ENCODE peak calls at places on chromosomes 6 and 20, in seven cellular contexts. One of them, this sample, is unnamed.

GRCh38 chr20:32975698-32976674 is 28.2 kb downstream of the SUN5 start:
- DNase-seq in H4: peak
- DNase-seq in GM23338: no peak
- DNase-seq in HS-27A: no peak
- DNase-seq in nucleus accumbens: no peak
- DNase-seq in effector CD8-positive, alpha-beta T cell: no peak
- DNase-seq in A549: no peak
- DNase-seq in this sample: no peak

GRCh38 chr6:130587778-130588520 is 222.1 kb downstream of the TMEM200A start:
- DNase-seq in H4: peak
- DNase-seq in GM23338: no peak
- DNase-seq in HS-27A: peak
- DNase-seq in nucleus accumbens: no peak
- DNase-seq in effector CD8-positive, alpha-beta T cell: no peak
- DNase-seq in A549: no peak
- DNase-seq in this sample: no peak

GRCh38 chr20:43448748-43449535 is 8.8 kb upstream of the SRSF6 start:
- DNase-seq in H4: peak
- DNase-seq in GM23338: peak
- DNase-seq in HS-27A: no peak
- DNase-seq in nucleus accumbens: peak
- DNase-seq in effector CD8-positive, alpha-beta T cell: peak
- DNase-seq in A549: peak
- DNase-seq in this sample: no peak

GRCh38 chr6:34092631-34093030 is 53.3 kb downstream of the GRM4 start:
- DNase-seq in H4: no peak
- DNase-seq in GM23338: no peak
- DNase-seq in HS-27A: no peak
- DNase-seq in nucleus accumbens: no peak
- DNase-seq in effector CD8-positive, alpha-beta T cell: no peak
- DNase-seq in A549: no peak
- DNase-seq in this sample: no peak

GRCh38 chr20:6533321-6533720 is 234.2 kb upstream of the BMP2 start:
- DNase-seq in H4: peak
- DNase-seq in GM23338: no peak
- DNase-seq in HS-27A: no peak
- DNase-seq in nucleus accumbens: no peak
- DNase-seq in effector CD8-positive, alpha-beta T cell: no peak
- DNase-seq in A549: no peak
- DNase-seq in this sample: no peak

GRCh38 chr20:58308680-58309527 is 611 bp upstream of the RAB22A start:
- DNase-seq in H4: no peak
- DNase-seq in GM23338: peak
- DNase-seq in HS-27A: no peak
- DNase-seq in nucleus accumbens: peak
- DNase-seq in effector CD8-positive, alpha-beta T cell: peak
- DNase-seq in A549: peak
- DNase-seq in this sample: peak

GRCh38 chr20:1215386-1216170 is 10.3 kb upstream of the RAD21L1 start:
- DNase-seq in H4: no peak
- DNase-seq in GM23338: no peak
- DNase-seq in HS-27A: no peak
- DNase-seq in nucleus accumbens: no peak
- DNase-seq in effector CD8-positive, alpha-beta T cell: no peak
- DNase-seq in A549: no peak
- DNase-seq in this sample: no peak

GRCh38 chr6:97198181-97198580 is 84.8 kb downstream of the MMS22L start:
- DNase-seq in H4: no peak
- DNase-seq in GM23338: no peak
- DNase-seq in HS-27A: no peak
- DNase-seq in nucleus accumbens: no peak
- DNase-seq in effector CD8-positive, alpha-beta T cell: no peak
- DNase-seq in A549: no peak
- DNase-seq in this sample: no peak

GRCh38 chr6:169689247-169689646 is 12.6 kb downstream of the WDR27 start:
- DNase-seq in H4: peak
- DNase-seq in GM23338: no peak
- DNase-seq in HS-27A: no peak
- DNase-seq in nucleus accumbens: no peak
- DNase-seq in effector CD8-positive, alpha-beta T cell: no peak
- DNase-seq in A549: no peak
- DNase-seq in this sample: no peak

GRCh38 chr6:57193177-57193576 is 21.1 kb downstream of the BAG2 start:
- DNase-seq in H4: no peak
- DNase-seq in GM23338: no peak
- DNase-seq in HS-27A: no peak
- DNase-seq in nucleus accumbens: no peak
- DNase-seq in effector CD8-positive, alpha-beta T cell: no peak
- DNase-seq in A549: no peak
- DNase-seq in this sample: no peak

GRCh38 chr6:90432937-90433336 is 136.3 kb upstream of the BACH2 start:
- DNase-seq in H4: no peak
- DNase-seq in GM23338: no peak
- DNase-seq in HS-27A: no peak
- DNase-seq in nucleus accumbens: no peak
- DNase-seq in effector CD8-positive, alpha-beta T cell: no peak
- DNase-seq in A549: no peak
- DNase-seq in this sample: no peak

GRCh38 chr6:33213166-33213988 is 5.1 kb downstream of the RING1 start:
- DNase-seq in H4: no peak
- DNase-seq in GM23338: peak
- DNase-seq in HS-27A: no peak
- DNase-seq in nucleus accumbens: no peak
- DNase-seq in effector CD8-positive, alpha-beta T cell: no peak
- DNase-seq in A549: no peak
- DNase-seq in this sample: no peak

GRCh38 chr20:5190444-5190843 is 63.6 kb downstream of the CDS2 start:
- DNase-seq in H4: no peak
- DNase-seq in GM23338: no peak
- DNase-seq in HS-27A: no peak
- DNase-seq in nucleus accumbens: no peak
- DNase-seq in effector CD8-positive, alpha-beta T cell: no peak
- DNase-seq in A549: no peak
- DNase-seq in this sample: no peak

GRCh38 chr20:45456632-45457031 is 12.9 kb upstream of the WFDC2 start:
- DNase-seq in H4: peak
- DNase-seq in GM23338: peak
- DNase-seq in HS-27A: no peak
- DNase-seq in nucleus accumbens: no peak
- DNase-seq in effector CD8-positive, alpha-beta T cell: no peak
- DNase-seq in A549: peak
- DNase-seq in this sample: no peak

GRCh38 chr6:15811107-15811506 is 148.3 kb upstream of the DTNBP1 start:
- DNase-seq in H4: no peak
- DNase-seq in GM23338: no peak
- DNase-seq in HS-27A: no peak
- DNase-seq in nucleus accumbens: no peak
- DNase-seq in effector CD8-positive, alpha-beta T cell: no peak
- DNase-seq in A549: no peak
- DNase-seq in this sample: no peak

GRCh38 chr6:63640062-63640461 is 4.5 kb downstream of the PHF3 start:
- DNase-seq in H4: no peak
- DNase-seq in GM23338: no peak
- DNase-seq in HS-27A: no peak
- DNase-seq in nucleus accumbens: no peak
- DNase-seq in effector CD8-positive, alpha-beta T cell: no peak
- DNase-seq in A549: no peak
- DNase-seq in this sample: no peak

GRCh38 chr6:42173101-42173500 is at the start of gene GUCA1A:
- DNase-seq in H4: no peak
- DNase-seq in GM23338: no peak
- DNase-seq in HS-27A: no peak
- DNase-seq in nucleus accumbens: no peak
- DNase-seq in effector CD8-positive, alpha-beta T cell: no peak
- DNase-seq in A549: no peak
- DNase-seq in this sample: no peak

GRCh38 chr6:107330190-107330589 is 129.2 kb downstream of the PDSS2 start:
- DNase-seq in H4: no peak
- DNase-seq in GM23338: peak
- DNase-seq in HS-27A: no peak
- DNase-seq in nucleus accumbens: no peak
- DNase-seq in effector CD8-positive, alpha-beta T cell: no peak
- DNase-seq in A549: no peak
- DNase-seq in this sample: no peak

GRCh38 chr6:13468839-13469238 is 18.6 kb downstream of the GFOD1 start:
- DNase-seq in H4: no peak
- DNase-seq in GM23338: no peak
- DNase-seq in HS-27A: no peak
- DNase-seq in nucleus accumbens: no peak
- DNase-seq in effector CD8-positive, alpha-beta T cell: no peak
- DNase-seq in A549: no peak
- DNase-seq in this sample: no peak

GRCh38 chr6:48597951-48598350 is 487.0 kb upstream of the PTCHD4 start:
- DNase-seq in H4: no peak
- DNase-seq in GM23338: no peak
- DNase-seq in HS-27A: no peak
- DNase-seq in nucleus accumbens: no peak
- DNase-seq in effector CD8-positive, alpha-beta T cell: no peak
- DNase-seq in A549: no peak
- DNase-seq in this sample: no peak

GRCh38 chr6:168163096-168163731 is 84.2 kb upstream of the FRMD1 start:
- DNase-seq in H4: no peak
- DNase-seq in GM23338: no peak
- DNase-seq in HS-27A: no peak
- DNase-seq in nucleus accumbens: no peak
- DNase-seq in effector CD8-positive, alpha-beta T cell: no peak
- DNase-seq in A549: no peak
- DNase-seq in this sample: no peak

GRCh38 chr6:146090474-146090873 is 61.6 kb downstream of the GRM1 start:
- DNase-seq in H4: peak
- DNase-seq in GM23338: no peak
- DNase-seq in HS-27A: no peak
- DNase-seq in nucleus accumbens: no peak
- DNase-seq in effector CD8-positive, alpha-beta T cell: no peak
- DNase-seq in A549: no peak
- DNase-seq in this sample: no peak

GRCh38 chr6:36029464-36029863 is 1.9 kb downstream of the MAPK14 start:
- DNase-seq in H4: peak
- DNase-seq in GM23338: no peak
- DNase-seq in HS-27A: peak
- DNase-seq in nucleus accumbens: no peak
- DNase-seq in effector CD8-positive, alpha-beta T cell: no peak
- DNase-seq in A549: peak
- DNase-seq in this sample: no peak

GRCh38 chr20:8853805-8854338 is 215.0 kb upstream of the PLCB4 start:
- DNase-seq in H4: peak
- DNase-seq in GM23338: peak
- DNase-seq in HS-27A: peak
- DNase-seq in nucleus accumbens: no peak
- DNase-seq in effector CD8-positive, alpha-beta T cell: no peak
- DNase-seq in A549: peak
- DNase-seq in this sample: no peak

GRCh38 chr20:59314872-59315500 is 14.6 kb downstream of the EDN3 start:
- DNase-seq in H4: no peak
- DNase-seq in GM23338: no peak
- DNase-seq in HS-27A: no peak
- DNase-seq in nucleus accumbens: no peak
- DNase-seq in effector CD8-positive, alpha-beta T cell: no peak
- DNase-seq in A549: no peak
- DNase-seq in this sample: no peak

GRCh38 chr6:47476794-47477496 is 644 bp upstream of the CD2AP start:
- DNase-seq in H4: no peak
- DNase-seq in GM23338: no peak
- DNase-seq in HS-27A: no peak
- DNase-seq in nucleus accumbens: no peak
- DNase-seq in effector CD8-positive, alpha-beta T cell: no peak
- DNase-seq in A549: no peak
- DNase-seq in this sample: no peak

GRCh38 chr6:53294095-53294494 is 54.7 kb downstream of the ELOVL5 start:
- DNase-seq in H4: no peak
- DNase-seq in GM23338: peak
- DNase-seq in HS-27A: no peak
- DNase-seq in nucleus accumbens: no peak
- DNase-seq in effector CD8-positive, alpha-beta T cell: peak
- DNase-seq in A549: no peak
- DNase-seq in this sample: no peak

GRCh38 chr20:341682-342081 is 5.2 kb upstream of the NRSN2 start:
- DNase-seq in H4: peak
- DNase-seq in GM23338: no peak
- DNase-seq in HS-27A: peak
- DNase-seq in nucleus accumbens: no peak
- DNase-seq in effector CD8-positive, alpha-beta T cell: no peak
- DNase-seq in A549: peak
- DNase-seq in this sample: no peak

GRCh38 chr6:26362093-26362835 is 2.7 kb upstream of the BTN3A2 start:
- DNase-seq in H4: no peak
- DNase-seq in GM23338: no peak
- DNase-seq in HS-27A: no peak
- DNase-seq in nucleus accumbens: no peak
- DNase-seq in effector CD8-positive, alpha-beta T cell: no peak
- DNase-seq in A549: no peak
- DNase-seq in this sample: no peak

GRCh38 chr6:110878751-110879539 is 4.4 kb downstream of the AMD1 start:
- DNase-seq in H4: peak
- DNase-seq in GM23338: peak
- DNase-seq in HS-27A: no peak
- DNase-seq in nucleus accumbens: no peak
- DNase-seq in effector CD8-positive, alpha-beta T cell: no peak
- DNase-seq in A549: peak
- DNase-seq in this sample: no peak

GRCh38 chr20:36126836-36127529 is 27.6 kb upstream of the EPB41L1 start:
- DNase-seq in H4: no peak
- DNase-seq in GM23338: peak
- DNase-seq in HS-27A: no peak
- DNase-seq in nucleus accumbens: no peak
- DNase-seq in effector CD8-positive, alpha-beta T cell: no peak
- DNase-seq in A549: no peak
- DNase-seq in this sample: no peak

GRCh38 chr6:166235666-166236292 is 68.1 kb upstream of the TBXT start:
- DNase-seq in H4: no peak
- DNase-seq in GM23338: no peak
- DNase-seq in HS-27A: no peak
- DNase-seq in nucleus accumbens: no peak
- DNase-seq in effector CD8-positive, alpha-beta T cell: no peak
- DNase-seq in A549: no peak
- DNase-seq in this sample: no peak

GRCh38 chr6:146582857-146583256 is 15.9 kb upstream of the ADGB start:
- DNase-seq in H4: no peak
- DNase-seq in GM23338: no peak
- DNase-seq in HS-27A: no peak
- DNase-seq in nucleus accumbens: no peak
- DNase-seq in effector CD8-positive, alpha-beta T cell: no peak
- DNase-seq in A549: no peak
- DNase-seq in this sample: no peak

GRCh38 chr6:8194499-8194898 is 92.2 kb upstream of the EEF1E1 start:
- DNase-seq in H4: no peak
- DNase-seq in GM23338: no peak
- DNase-seq in HS-27A: no peak
- DNase-seq in nucleus accumbens: no peak
- DNase-seq in effector CD8-positive, alpha-beta T cell: no peak
- DNase-seq in A549: no peak
- DNase-seq in this sample: no peak

GRCh38 chr6:2966347-2966746 is 5.0 kb downstream of the SERPINB6 start:
- DNase-seq in H4: no peak
- DNase-seq in GM23338: no peak
- DNase-seq in HS-27A: no peak
- DNase-seq in nucleus accumbens: no peak
- DNase-seq in effector CD8-positive, alpha-beta T cell: no peak
- DNase-seq in A549: no peak
- DNase-seq in this sample: no peak

GRCh38 chr20:3681931-3682820 is at the start of gene ADAM33:
- DNase-seq in H4: no peak
- DNase-seq in GM23338: peak
- DNase-seq in HS-27A: no peak
- DNase-seq in nucleus accumbens: no peak
- DNase-seq in effector CD8-positive, alpha-beta T cell: no peak
- DNase-seq in A549: no peak
- DNase-seq in this sample: no peak

This sample was measured in activated B cell treated with CpG ODN at 0.5 μM for 24 hours.